ENCODE peak calls at places on chromosomes 11 and 22, in four cellular contexts. X, D, G and F are unnamed samples.

GRCh38 chr22:46537946-46538815 is 761 bp upstream of the CELSR1 start:
- DNase-seq in G (no peak), X (no peak), D (no peak), F (no peak)

GRCh38 chr11:108891909-108892511 is 227.1 kb downstream of the DDX10 start:
- DNase-seq in D (no peak), X (no peak), G (no peak), F (no peak)

GRCh38 chr11:67433536-67434394 is 3.7 kb downstream of the PTPRCAP start:
- DNase-seq in D (no peak), X (no peak), G (no peak), F (no peak)

GRCh38 chr11:87926250-87926970 is 248.8 kb downstream of the RAB38 start:
- DNase-seq in X (no peak), G (no peak), D (no peak), F (no peak)

GRCh38 chr22:49768077-49768476 is 59.6 kb downstream of the BRD1 start:
- DNase-seq in X (peak), G (no peak), D (no peak), F (no peak)

GRCh38 chr22:45441158-45441557 is 27.7 kb downstream of the RIBC2 start:
- DNase-seq in X (peak), D (peak), G (peak), F (peak)

GRCh38 chr11:57491371-57492061 is 24.0 kb downstream of the SLC43A1 start:
- DNase-seq in G (peak), X (no peak), D (no peak), F (peak)

GRCh38 chr11:134634897-134635831 is 223.1 kb upstream of the B3GAT1 start:
- DNase-seq in X (no peak), D (no peak), G (no peak), F (no peak)

GRCh38 chr22:46742576-46743221 is 4.6 kb upstream of the CERK start:
- DNase-seq in D (no peak), X (no peak), G (no peak), F (no peak)

GRCh38 chr11:94067010-94067409 is 45.9 kb downstream of the HEPHL1 start:
- DNase-seq in G (no peak), X (no peak), D (no peak), F (no peak)

GRCh38 chr11:31958086-31958735 is 132.7 kb upstream of the RCN1 start:
- DNase-seq in G (peak), D (peak), X (no peak), F (peak)

GRCh38 chr22:24011735-24012068 is 598 bp downstream of the CABIN1 start:
- DNase-seq in X (no peak), D (no peak), G (no peak), F (no peak)

GRCh38 chr11:24253237-24253760 is 243.6 kb upstream of the LUZP2 start:
- DNase-seq in G (no peak), D (no peak), X (no peak), F (no peak)

GRCh38 chr11:120258661-120259060 is 18.7 kb downstream of the POU2F3 start:
- DNase-seq in X (no peak), G (no peak), D (no peak), F (no peak)
- H3K4me3 ChIP-seq in X (no peak), G (no peak), D (no peak), F (no peak)

DNA sequence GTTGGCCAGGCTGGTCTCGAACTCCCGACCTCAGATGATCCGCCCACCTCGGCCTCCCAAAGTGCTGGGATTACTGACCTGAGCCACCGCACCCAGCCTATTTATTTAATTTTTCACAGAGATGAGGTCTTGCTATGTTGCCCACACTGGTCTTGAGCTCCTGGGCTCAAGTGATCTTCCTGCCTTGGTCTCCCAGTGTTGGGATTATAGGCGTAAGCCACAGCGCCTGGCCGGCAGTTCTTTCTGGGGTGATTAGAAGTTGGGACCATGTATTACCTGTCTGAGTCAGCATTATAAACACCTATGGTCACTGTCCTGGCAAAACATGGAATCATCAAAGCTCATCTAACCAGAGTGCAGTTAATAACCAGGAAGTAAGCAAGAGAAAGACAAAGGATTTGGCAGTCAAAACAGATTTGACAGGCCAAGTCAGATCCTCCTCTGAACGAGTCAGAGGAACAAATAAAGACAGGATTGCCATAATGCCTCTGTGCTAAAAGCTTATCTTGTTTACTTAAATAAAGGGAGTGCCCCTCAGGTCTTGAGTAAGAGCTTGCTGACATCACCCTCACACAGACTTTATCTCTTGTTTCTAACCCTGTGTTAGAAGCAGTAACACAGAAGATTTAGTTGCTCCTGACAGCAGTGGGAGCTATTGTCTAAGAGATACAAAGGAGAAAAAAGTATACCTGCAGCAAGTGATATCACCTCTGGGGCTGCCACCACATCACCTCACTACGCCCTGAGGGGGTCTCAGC is 3.7 kb downstream of the SERPIND1 start:
- DNase-seq in D (no peak), G (peak), X (no peak), F (no peak)
- TF ChIP-seq POLR2A in D (no peak), G (no peak), X (no peak), F (no peak)

GRCh38 chr11:45885274-45885920 is at the start of gene MAPK8IP1:
- DNase-seq in G (peak), D (peak), X (no peak), F (peak)
- H3K4me3 ChIP-seq in G (peak), D (peak), X (peak), F (peak)

DNA sequence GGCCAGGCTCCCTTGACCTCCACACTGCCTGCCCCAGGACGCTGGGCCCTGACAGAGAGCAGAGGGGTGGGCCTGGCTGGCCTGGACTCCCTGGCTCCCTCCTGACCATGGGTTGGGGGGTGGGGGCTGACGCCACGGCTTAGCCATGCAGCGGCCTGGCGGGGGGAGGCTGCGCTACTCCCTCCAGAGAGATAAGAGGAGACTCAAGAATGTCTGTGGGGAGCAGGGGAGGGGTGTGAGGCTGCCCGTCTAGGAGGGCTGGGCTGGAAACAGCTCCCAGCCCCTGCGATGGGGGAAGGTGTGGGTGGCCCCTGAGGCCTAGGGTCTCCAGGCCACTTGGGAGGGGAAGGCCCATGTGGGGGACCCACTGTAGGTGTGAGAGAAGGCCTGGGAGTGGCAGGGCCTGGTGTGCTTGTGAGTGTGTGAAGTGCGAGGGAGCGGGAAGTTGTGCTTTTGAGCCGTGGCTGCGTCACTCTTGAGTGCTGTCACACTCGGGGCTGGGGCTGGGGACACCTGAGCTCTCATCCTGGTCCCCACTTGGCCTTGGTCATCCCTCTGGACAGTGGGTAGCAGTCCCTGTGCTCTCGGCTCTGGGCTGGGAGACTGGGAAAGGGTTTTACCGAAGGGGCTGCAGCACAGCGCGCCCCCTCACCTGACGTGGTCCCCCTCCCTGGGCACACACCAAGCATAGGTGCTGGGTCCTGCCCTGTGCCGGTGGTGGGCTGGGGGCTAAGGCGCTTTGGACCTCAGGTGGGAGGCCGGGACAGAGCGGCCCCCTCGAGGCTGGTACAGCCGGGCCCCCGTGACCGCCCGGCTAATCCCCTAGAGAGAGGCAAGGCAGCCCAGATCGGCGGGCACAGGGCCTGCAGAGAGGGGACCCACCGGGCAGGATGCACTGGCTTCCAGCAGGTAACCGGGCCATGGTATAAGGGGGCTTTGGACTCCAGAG is 2.4 kb downstream of the MYRF start:
- DNase-seq in X (no peak), G (peak), D (no peak), F (no peak)
- TF ChIP-seq POLR2A in X (no peak), G (no peak), D (no peak), F (no peak)

GRCh38 chr11:72751293-72752087 is 718 bp downstream of the ARAP1 start:
- DNase-seq in G (peak), D (no peak), X (no peak), F (no peak)

GRCh38 chr11:72750086-72750485 is 2.1 kb downstream of the ARAP1 start:
- DNase-seq in G (no peak), D (no peak), X (no peak), F (no peak)

GRCh38 chr11:72752088-72752914 is at the start of gene ARAP1:
- DNase-seq in X (peak), G (peak), D (peak), F (peak)

GRCh38 chr11:72753341-72754148 is 1.3 kb upstream of the ARAP1 start:
- DNase-seq in X (no peak), D (no peak), G (no peak), F (no peak)

GRCh38 chr11:72750556-72751292 is 1.5 kb downstream of the ARAP1 start:
- DNase-seq in X (no peak), G (no peak), D (no peak), F (no peak)
- H3K4me3 ChIP-seq in X (no peak), G (peak), D (peak), F (no peak)

GRCh38 chr11:112564228-112564955 is 303.7 kb upstream of the PLET1 start:
- DNase-seq in G (no peak), X (no peak), D (peak), F (peak)
- TF ChIP-seq POLR2A in G (no peak), X (no peak), D (no peak), F (no peak)

DNA sequence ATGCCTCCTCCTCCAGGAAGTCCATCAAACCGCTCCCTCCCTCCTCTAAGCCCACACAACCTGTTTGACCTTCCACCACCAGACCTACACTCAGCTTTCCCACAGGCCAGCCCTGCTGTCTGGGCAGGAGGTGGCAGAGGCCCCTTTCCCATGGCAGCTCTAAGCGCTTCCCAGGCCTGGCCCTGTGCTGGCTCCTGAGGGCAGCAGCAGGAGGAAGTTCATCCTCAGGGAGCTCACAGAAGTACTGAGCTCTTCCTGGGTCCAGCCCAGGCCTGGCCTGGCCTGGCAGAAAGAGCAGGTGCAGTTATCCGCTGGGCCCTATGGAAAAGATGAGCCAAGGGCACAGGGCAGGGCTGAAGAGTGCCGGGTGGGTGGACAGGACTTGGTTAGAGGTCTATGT is 31.4 kb downstream of the ARAP1 start:
- DNase-seq in G (no peak), D (no peak), X (no peak), F (no peak)
- H3K4me3 ChIP-seq in G (no peak), D (peak), X (peak), F (peak)

GRCh38 chr11:73307323-73308002 is 613 bp upstream of the ARHGEF17 start:
- DNase-seq in G (peak), X (peak), D (peak), F (peak)

GRCh38 chr11:73306069-73306468 is 2.0 kb upstream of the ARHGEF17 start:
- DNase-seq in D (no peak), G (no peak), X (no peak), F (no peak)

GRCh38 chr11:73308963-73309960 is 1.2 kb downstream of the ARHGEF17 start:
- DNase-seq in G (peak), D (peak), X (peak), F (peak)

GRCh38 chr11:73308003-73308962 is at the start of gene ARHGEF17:
- DNase-seq in X (peak), G (peak), D (peak), F (peak)

DNA sequence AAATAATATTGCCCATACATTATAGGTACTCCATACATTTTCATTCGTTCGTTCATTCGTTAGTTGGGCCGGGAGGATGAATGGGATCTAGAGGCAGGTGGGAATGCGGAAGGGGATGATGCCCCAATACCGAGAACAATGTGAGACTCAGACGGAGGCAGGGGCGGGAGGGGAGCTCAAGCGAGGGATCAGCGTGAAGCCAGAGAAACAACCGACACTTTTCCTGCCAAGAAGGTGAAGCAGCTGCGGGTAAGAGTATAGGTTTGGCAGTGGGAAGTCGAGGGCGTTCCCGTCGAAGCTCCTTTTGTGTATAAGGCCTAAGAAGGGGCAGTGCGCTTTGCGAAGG is 1.1 kb upstream of the ARHGEF17 start:
- DNase-seq in X (no peak), G (no peak), D (no peak), F (no peak)
- TF ChIP-seq POLR2A in X (no peak), G (no peak), D (no peak), F (no peak)